ENCODE peak calls at places on chromosomes 11 and 22, in four cellular contexts. T is mesenchymal stem cell, W is neuronal stem cell, C is HL-60. Z is an unnamed sample.
A peak's percentile ranks its signal among the peaks of the same experiment; 100 is the strongest.

GRCh38 chr11:19725379-19726079 is 12.9 kb downstream of the NAV2 start:
- DNase-seq in T (no peak), W (no peak), C (no peak), Z (no peak)

GRCh38 chr22:35430897-35431322 is 31.0 kb downstream of the MCM5 start:
- DNase-seq in T (peak; percentile 97), W (peak; percentile 73), C (no peak), Z (peak; percentile 63)

GRCh38 chr11:35274909-35275807 is 136.2 kb downstream of the CD44 start:
- DNase-seq in T (no peak), W (no peak), C (no peak), Z (no peak)

GRCh38 chr11:71114124-71114851 is 138.1 kb downstream of the SHANK2 start:
- DNase-seq in T (no peak), W (no peak), C (no peak), Z (no peak)

GRCh38 chr11:126322996-126323395 is 19.1 kb downstream of the DCPS start:
- DNase-seq in T (no peak), W (no peak), C (no peak), Z (no peak)

GRCh38 chr22:46430961-46431838 is 95.7 kb downstream of the TRMU start:
- DNase-seq in T (no peak), W (no peak), C (no peak), Z (no peak)

GRCh38 chr11:59247535-59248227 is 35.0 kb upstream of the MPEG1 start:
- DNase-seq in T (no peak), W (no peak), C (peak; percentile 87), Z (no peak)

GRCh38 chr11:18669211-18669593 is 29.4 kb upstream of the TMEM86A start:
- DNase-seq in T (no peak), W (no peak), C (no peak), Z (no peak)

GRCh38 chr11:128745296-128746183 is 51.7 kb downstream of the FLI1 start:
- DNase-seq in T (peak; percentile 26), W (no peak), C (no peak), Z (peak; percentile 70)

GRCh38 chr11:68342459-68343158 is 30.2 kb downstream of the LRP5 start:
- DNase-seq in T (peak; percentile 19), W (no peak), C (no peak), Z (no peak)

GRCh38 chr11:7846003-7846402 is 49.3 kb upstream of the OR5P2 start:
- DNase-seq in T (no peak), W (no peak), C (no peak), Z (no peak)

GRCh38 chr22:26656896-26657851 is at the start of gene MIAT:
- DNase-seq in T (no peak), W (peak; percentile 69), C (no peak), Z (no peak)

GRCh38 chr11:116787786-116788486 is at the start of gene ZPR1:
- DNase-seq in T (peak; percentile 83), W (peak; percentile 51), C (peak; percentile 59), Z (no peak)

GRCh38 chr11:126147268-126148111 is 64.0 kb downstream of the RPUSD4 start:
- DNase-seq in T (peak; percentile 19), W (peak; percentile 52), C (no peak), Z (no peak)

GRCh38 chr11:119169272-119169719 is 771 bp downstream of the NLRX1 start:
- DNase-seq in T (no peak), W (peak; percentile 33), C (no peak), Z (no peak)

GRCh38 chr11:68015467-68015866 is 5.3 kb downstream of the ALDH3B1 start:
- DNase-seq in T (no peak), W (no peak), C (no peak), Z (no peak)

GRCh38 chr11:118152552-118153471 is at the start of gene SCN4B:
- DNase-seq in T (peak; percentile 59), W (peak; percentile 72), C (peak; percentile 46), Z (no peak)

GRCh38 chr11:75523189-75523588 is 2.6 kb downstream of the GDPD5 start:
- DNase-seq in T (no peak), W (no peak), C (no peak), Z (no peak)

GRCh38 chr11:27254744-27255446 is 108.1 kb downstream of the CCDC34 start:
- DNase-seq in T (no peak), W (no peak), C (no peak), Z (no peak)

GRCh38 chr11:78731008-78731407 is 156.3 kb upstream of the NARS2 start:
- DNase-seq in T (peak; percentile 42), W (no peak), C (no peak), Z (no peak)

GRCh38 chr11:76013526-76013925 is 192.8 kb downstream of the WNT11 start:
- DNase-seq in T (no peak), W (no peak), C (no peak), Z (no peak)

DNA sequence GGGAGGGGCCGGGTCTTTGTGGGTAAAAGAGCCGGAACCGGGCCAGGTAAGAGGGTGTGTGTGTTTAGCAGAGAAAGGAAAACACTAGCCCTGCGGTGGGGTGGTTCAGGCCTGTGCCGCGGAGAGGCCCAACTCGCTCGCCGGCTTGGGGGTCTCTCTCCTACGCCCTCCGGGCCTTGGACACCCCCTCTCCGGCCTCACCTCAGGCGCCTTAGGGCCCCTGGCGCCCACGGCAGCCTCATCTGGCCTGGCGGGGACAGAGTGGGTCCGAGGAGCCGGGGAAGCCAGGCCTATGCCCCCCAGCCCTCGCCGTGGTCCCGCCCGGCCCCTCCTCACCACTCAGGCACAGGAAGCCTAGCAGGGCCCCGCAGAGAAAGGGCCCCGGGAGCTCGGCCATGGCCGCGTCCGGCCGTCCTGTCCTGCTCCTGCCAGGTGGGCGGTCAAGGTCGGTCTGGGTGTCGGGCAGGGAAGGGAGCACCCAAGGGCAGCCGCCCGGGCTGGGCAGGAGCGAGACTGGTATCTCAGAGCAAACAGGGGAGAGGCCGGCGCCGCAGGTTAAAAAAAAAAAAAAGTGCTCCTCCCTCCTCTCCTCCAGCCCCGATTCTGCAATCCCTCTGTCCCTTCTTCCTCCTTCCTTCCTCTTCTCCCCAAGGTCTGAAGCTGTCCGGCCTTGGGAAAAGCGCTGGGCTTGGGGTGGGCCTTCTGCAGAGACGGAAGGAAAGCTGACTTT is at the start of gene VSIG2:
- DNase-seq in T (no peak), W (no peak), C (no peak), Z (no peak)
- H3K4me3 ChIP-seq in T (no peak within 1 kb of the TSS), W (no peak within 1 kb of the TSS), C (no peak within 1 kb of the TSS), Z (no peak within 1 kb of the TSS)

GRCh38 chr11:67002921-67003411 is 20.0 kb upstream of the SYT12 start:
- DNase-seq in T (no peak), W (no peak), C (no peak), Z (no peak)

GRCh38 chr11:67010296-67010905 is 12.5 kb upstream of the SYT12 start:
- DNase-seq in T (no peak), W (no peak), C (no peak), Z (no peak)

GRCh38 chr11:67002297-67002913 is 20.5 kb upstream of the SYT12 start:
- DNase-seq in T (no peak), W (peak; percentile 47), C (no peak), Z (no peak)

GRCh38 chr11:67001332-67001731 is 21.6 kb upstream of the SYT12 start:
- DNase-seq in T (no peak), W (no peak), C (no peak), Z (no peak)

DNA sequence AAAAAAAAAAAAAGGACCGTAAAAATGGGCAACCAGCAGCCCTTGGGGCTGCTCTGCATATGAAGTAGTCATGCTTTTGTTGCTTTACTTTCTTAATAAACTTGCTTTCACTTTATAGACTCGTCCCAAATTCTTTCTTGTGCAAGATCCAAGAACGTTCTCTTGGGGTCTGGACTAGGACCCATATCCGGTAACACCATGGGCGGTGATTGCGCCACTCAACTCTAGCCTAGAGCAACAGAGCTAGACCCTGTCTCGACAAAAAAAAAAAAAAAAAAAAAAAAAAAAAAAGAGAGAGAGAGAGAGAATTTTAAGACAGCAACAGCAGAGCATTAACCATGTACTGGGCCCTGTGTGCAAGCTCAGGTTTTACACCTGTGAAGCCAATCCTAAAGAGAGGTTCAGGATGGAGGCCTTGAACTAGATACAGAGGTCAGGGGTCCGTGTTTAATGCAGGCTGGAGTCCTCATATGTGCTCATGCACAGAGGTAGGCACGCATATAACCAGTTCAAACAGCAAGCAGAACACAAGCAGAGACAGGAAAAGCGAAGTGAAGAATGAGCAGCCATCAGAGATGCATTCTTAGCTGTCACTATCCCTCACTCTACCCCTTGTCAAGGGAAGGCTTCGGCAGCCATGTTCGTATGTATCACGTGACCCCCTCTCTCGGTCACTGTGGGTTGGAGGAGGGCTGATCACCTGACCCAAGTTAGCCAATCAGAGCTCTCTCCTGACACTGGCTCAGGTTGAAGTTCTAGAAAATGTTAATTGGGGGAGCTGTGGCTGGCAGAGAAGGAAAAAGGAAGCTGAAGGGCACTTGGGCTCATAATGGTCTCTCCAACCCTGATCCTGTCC is 16.7 kb upstream of the SYT12 start:
- DNase-seq in T (no peak), W (no peak), C (peak; percentile 42), Z (no peak)
- H3K4me3 ChIP-seq in T (peak overlapping the region; percentile 47), W (no peak overlapping the region), C (no peak overlapping the region), Z (no peak overlapping the region)

DNA sequence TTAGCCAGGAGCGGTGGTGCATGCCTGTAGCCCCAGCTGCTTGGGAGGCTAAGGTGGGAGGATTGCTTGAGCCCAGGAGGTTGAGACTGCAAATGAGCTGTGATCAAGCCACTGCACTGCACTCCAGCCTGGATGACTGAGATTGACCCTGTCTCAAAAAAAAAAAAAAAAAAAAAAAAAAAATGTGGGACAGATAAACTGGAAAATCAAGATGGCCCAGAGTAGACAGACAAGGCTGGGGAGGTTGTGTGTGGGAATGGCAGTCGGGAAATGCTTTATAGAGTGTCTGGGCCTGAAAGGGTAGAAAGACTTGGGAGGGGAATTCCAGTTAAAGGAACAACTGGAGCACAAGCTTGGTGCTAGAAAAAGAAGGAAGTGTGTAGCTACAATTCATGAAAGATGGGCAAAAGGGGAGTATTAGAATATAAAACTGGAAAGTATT is 18.2 kb upstream of the WDR74 start:
- DNase-seq in T (peak; percentile 67), W (no peak), C (no peak), Z (no peak)
- H3K4me3 ChIP-seq in T (no peak overlapping the region), W (no peak overlapping the region), C (peak overlapping the region; percentile 59), Z (peak overlapping the region; percentile 98)

GRCh38 chr22:42284230-42284591 is 13.8 kb upstream of the TCF20 start:
- DNase-seq in T (no peak), W (no peak), C (no peak), Z (no peak)
- H3K4me3 ChIP-seq in T (peak overlapping the region; percentile 71), W (no peak overlapping the region), C (no peak overlapping the region), Z (no peak overlapping the region)

DNA sequence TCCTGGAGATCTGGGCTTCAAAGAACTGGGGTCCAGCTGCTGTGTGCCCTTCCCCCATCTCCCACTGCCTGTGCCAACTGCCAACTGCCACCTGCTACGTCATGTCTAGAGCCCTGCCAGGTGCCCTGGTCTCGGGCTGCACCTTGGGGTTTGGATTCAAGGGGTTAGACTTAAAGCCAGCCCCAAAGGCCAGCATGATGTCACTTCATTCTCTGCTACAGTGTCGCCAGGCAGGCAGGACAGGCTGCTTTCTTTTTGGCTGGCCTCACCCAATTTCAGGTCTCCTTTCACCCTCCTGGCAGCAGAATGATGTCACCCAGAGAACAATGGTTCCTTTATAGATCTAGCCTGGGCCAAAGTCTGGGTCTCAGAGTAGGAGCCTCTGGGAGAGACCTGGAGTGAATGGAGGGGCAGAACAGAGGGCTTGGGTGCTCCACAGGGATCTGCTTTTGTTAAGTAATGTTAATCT is 79.5 kb upstream of the CRYBB3 start:
- DNase-seq in T (no peak), W (peak; percentile 35), C (no peak), Z (no peak)
- H3K4me3 ChIP-seq in T (no peak overlapping the region), W (no peak overlapping the region), C (no peak overlapping the region), Z (no peak overlapping the region)

Z was measured in HFF-Myc.